ENCODE peak calls at places on chromosomes 3 and 15, in five cellular contexts. X, W, I, J and N are unnamed samples.

GRCh38 chr3:116037954-116038911 is 407.1 kb downstream of the LSAMP start:
- DNase-seq in W (no peak), I (no peak), X (no peak), J (no peak), N (no peak)

GRCh38 chr3:11155341-11156025 is 1.2 kb downstream of the HRH1 start:
- DNase-seq in J (peak), W (no peak), X (peak), I (no peak), N (no peak)

GRCh38 chr15:85642693-85643058 is 152.0 kb downstream of the KLHL25 start:
- DNase-seq in X (no peak), I (no peak), W (no peak), J (peak), N (no peak)

GRCh38 chr3:36868614-36869436 is 76.0 kb downstream of the TRANK1 start:
- DNase-seq in W (no peak), J (no peak), X (peak), I (no peak), N (no peak)

GRCh38 chr15:37824717-37825382 is 109.6 kb upstream of the TMCO5A start:
- DNase-seq in I (no peak), W (no peak), X (no peak), J (no peak), N (no peak)

GRCh38 chr3:188253800-188254452 is 100.0 kb downstream of the LPP start:
- DNase-seq in I (peak), X (no peak), J (no peak), W (no peak), N (no peak)

GRCh38 chr3:49869525-49870126 is at the start of gene CAMKV:
- DNase-seq in I (no peak), X (peak), W (peak), J (no peak), N (no peak)

GRCh38 chr15:69793783-69794451 is 303.8 kb downstream of the TLE3 start:
- DNase-seq in J (no peak), X (no peak), W (peak), I (no peak), N (peak)

GRCh38 chr3:37863949-37864822 is 2.5 kb downstream of the CTDSPL start:
- DNase-seq in X (peak), J (no peak), I (no peak), W (peak), N (no peak)

GRCh38 chr15:88705769-88706165 is 67.0 kb downstream of the ISG20 start:
- DNase-seq in X (no peak), J (peak), W (no peak), I (no peak), N (no peak)

GRCh38 chr15:69956417-69956816 is 141.3 kb downstream of the TLE3 start:
- DNase-seq in W (no peak), I (peak), X (no peak), J (no peak), N (peak)

GRCh38 chr15:64749167-64749566 is 26.2 kb downstream of the RBPMS2 start:
- DNase-seq in I (no peak), X (no peak), W (no peak), J (peak), N (no peak)

GRCh38 chr3:150278843-150279341 is 129.2 kb upstream of the TSC22D2 start:
- DNase-seq in I (no peak), X (peak), W (no peak), J (no peak), N (no peak)

GRCh38 chr3:162161595-162161994 is 665.0 kb downstream of the OTOL1 start:
- DNase-seq in W (no peak), X (no peak), I (no peak), J (no peak), N (no peak)

GRCh38 chr3:191499307-191500125 is 38.6 kb downstream of the PYDC2 start:
- DNase-seq in I (no peak), J (peak), X (peak), W (no peak), N (no peak)

GRCh38 chr15:88788036-88788435 is 15.2 kb upstream of the ACAN start:
- DNase-seq in I (no peak), W (no peak), X (no peak), J (no peak), N (peak)

GRCh38 chr3:88150371-88150770 is 612 bp downstream of the C3orf38 start:
- DNase-seq in W (no peak), X (no peak), I (no peak), J (no peak), N (no peak)

GRCh38 chr3:192917508-192918274 is at the start of gene MB21D2:
- DNase-seq in X (peak), J (peak), W (peak), I (peak), N (peak)

GRCh38 chr15:41772720-41773331 is 1.5 kb upstream of the MAPKBP1 start:
- DNase-seq in J (peak), I (peak), X (peak), W (no peak), N (no peak)

GRCh38 chr3:9316881-9317341 is 45.9 kb upstream of the THUMPD3 start:
- DNase-seq in J (peak), X (peak), I (no peak), W (no peak), N (no peak)

GRCh38 chr3:171680690-171681416 is 129.4 kb downstream of the PLD1 start:
- DNase-seq in I (no peak), X (no peak), W (no peak), J (no peak), N (no peak)

GRCh38 chr15:92053727-92054316 is 200.3 kb downstream of the SLCO3A1 start:
- DNase-seq in W (no peak), J (no peak), X (peak), I (no peak), N (no peak)

GRCh38 chr3:62376187-62376720 is 2.9 kb upstream of the FEZF2 start:
- DNase-seq in J (no peak), I (no peak), W (no peak), X (no peak), N (no peak)

GRCh38 chr15:51874751-51875644 is 45.5 kb downstream of the TMOD3 start:
- DNase-seq in I (no peak), J (peak), W (no peak), X (peak), N (no peak)

GRCh38 chr3:12194209-12194608 is 35.5 kb upstream of the TIMP4 start:
- DNase-seq in X (no peak), J (no peak), W (no peak), I (no peak), N (no peak)

GRCh38 chr3:131811481-131811880 is 223.3 kb downstream of the CPNE4 start:
- DNase-seq in W (no peak), X (no peak), I (no peak), J (no peak), N (no peak)

GRCh38 chr3:133457465-133458067 is 57.7 kb downstream of the BFSP2 start:
- DNase-seq in X (no peak), I (no peak), J (no peak), W (no peak), N (no peak)

GRCh38 chr3:175598740-175599139 is 739.6 kb downstream of the NAALADL2 start:
- DNase-seq in J (no peak), X (no peak), I (no peak), W (no peak), N (no peak)

GRCh38 chr3:8497582-8497981 is 4.0 kb upstream of the LMCD1 start:
- DNase-seq in J (no peak), X (no peak), W (no peak), I (no peak), N (no peak)

GRCh38 chr15:30985081-30985531 is 6.3 kb downstream of the MTMR10 start:
- DNase-seq in W (no peak), J (no peak), X (no peak), I (no peak), N (no peak)

GRCh38 chr3:179071161-179071568 is 444 bp downstream of the ZMAT3 start:
- DNase-seq in W (no peak), I (no peak), J (peak), X (peak), N (no peak)

GRCh38 chr3:175485436-175485835 is 626.3 kb downstream of the NAALADL2 start:
- DNase-seq in I (no peak), W (no peak), J (no peak), X (peak), N (no peak)

GRCh38 chr3:55481918-55482495 is 5.1 kb downstream of the WNT5A start:
- DNase-seq in X (peak), W (no peak), J (no peak), I (no peak), N (no peak)

GRCh38 chr15:40511472-40512133 is 40.8 kb downstream of the CHST14 start:
- DNase-seq in W (peak), J (peak), I (no peak), X (peak), N (no peak)

GRCh38 chr3:68880632-68881031 is 51.7 kb downstream of the TAFA4 start:
- DNase-seq in X (no peak), J (peak), W (no peak), I (no peak), N (no peak)
- TF ChIP-seq POLR2AphosphoS5 in X (no peak), J (peak), W (no peak), I (no peak), N (no peak)

DNA sequence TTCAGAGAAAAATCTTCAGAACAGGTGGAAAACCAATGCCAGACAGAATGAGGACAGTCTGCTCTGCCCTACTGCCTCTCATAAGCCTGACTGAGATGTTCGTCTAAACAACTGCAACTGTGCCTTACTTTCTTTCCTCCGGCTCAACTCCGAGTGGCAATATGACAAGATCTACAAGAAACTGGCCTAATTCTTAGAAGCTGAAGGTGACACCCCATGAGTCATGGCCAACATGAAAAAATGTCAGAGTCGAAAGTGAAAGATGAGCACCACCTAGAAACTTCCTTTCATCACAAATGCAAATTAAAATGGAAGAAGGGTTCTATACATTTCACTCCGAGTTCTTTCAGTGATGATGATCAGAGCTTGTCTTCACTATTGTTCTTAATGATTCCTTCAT is 12.9 kb downstream of the PCYT1A start:
- DNase-seq in I (no peak), X (no peak), J (no peak), W (no peak), N (no peak)
- TF ChIP-seq POLR2AphosphoS5 in I (no peak), X (no peak), J (no peak), W (no peak), N (peak)

GRCh38 chr15:90101969-90102890 is at the start of gene IDH2:
- DNase-seq in X (peak), J (peak), I (no peak), W (peak), N (no peak)

GRCh38 chr15:90106522-90107117 is 4.4 kb upstream of the IDH2 start:
- DNase-seq in J (peak), X (no peak), I (no peak), W (peak), N (no peak)

GRCh38 chr15:90103669-90104329 is 1.5 kb upstream of the IDH2 start:
- DNase-seq in X (no peak), I (no peak), W (peak), J (no peak), N (no peak)

GRCh38 chr15:90105521-90105920 is 3.3 kb upstream of the IDH2 start:
- DNase-seq in W (peak), I (no peak), X (no peak), J (no peak), N (no peak)

GRCh38 chr15:90104551-90104950 is 2.3 kb upstream of the IDH2 start:
- DNase-seq in J (peak), I (no peak), W (peak), X (no peak), N (no peak)
- TF ChIP-seq POLR2AphosphoS5 in J (no peak), I (no peak), W (no peak), X (no peak), N (no peak)

DNA sequence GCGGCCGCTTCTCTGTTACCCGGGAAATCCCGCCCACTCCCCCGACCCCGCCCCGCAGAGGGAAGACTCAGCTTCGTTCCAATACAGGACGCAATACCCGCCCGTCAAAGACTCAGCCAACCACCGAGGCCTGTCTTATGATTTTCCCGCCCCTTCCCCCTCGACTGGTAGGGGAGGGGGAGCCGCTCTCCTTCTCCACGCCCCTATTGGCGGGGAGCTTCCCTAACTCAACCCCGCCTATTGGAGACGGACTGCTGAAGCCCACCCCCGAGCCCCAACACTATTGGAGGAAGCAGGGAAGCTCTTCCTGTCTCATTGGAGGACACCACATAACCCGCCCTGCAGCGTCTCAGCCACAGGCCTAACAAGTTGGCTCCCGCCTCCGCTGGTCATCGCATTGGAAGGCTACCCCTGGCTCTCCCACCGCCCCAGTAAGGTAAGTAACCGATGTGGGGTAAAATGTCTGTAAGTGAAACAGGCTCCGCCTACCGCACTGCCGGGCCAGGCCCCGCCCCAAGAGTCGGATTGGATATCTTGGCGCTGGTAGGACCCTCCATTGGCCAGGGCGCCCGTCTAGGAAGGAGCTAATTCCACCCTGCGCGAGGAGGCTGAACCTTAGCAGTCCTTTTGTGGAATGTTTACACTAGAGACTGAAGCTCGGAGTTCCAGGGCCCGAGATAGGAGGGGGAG is at the start of gene SIN3A:
- DNase-seq in W (peak), I (peak), J (peak), X (peak), N (peak)
- TF ChIP-seq POLR2AphosphoS5 in W (peak), I (no peak), J (peak), X (no peak), N (peak)

GRCh38 chr15:78394981-78395619 is 42.9 kb upstream of the IREB2 start:
- DNase-seq in I (no peak), J (no peak), W (no peak), X (peak), N (no peak)

GRCh38 chr15:78398076-78398825 is 39.8 kb upstream of the IREB2 start:
- DNase-seq in W (no peak), X (no peak), I (no peak), J (no peak), N (no peak)

GRCh38 chr15:78396186-78396814 is 41.7 kb upstream of the IREB2 start:
- DNase-seq in I (no peak), J (no peak), W (no peak), X (no peak), N (no peak)

GRCh38 chr15:78397382-78397781 is 40.6 kb upstream of the IREB2 start:
- DNase-seq in J (no peak), I (no peak), W (no peak), X (no peak), N (no peak)

DNA sequence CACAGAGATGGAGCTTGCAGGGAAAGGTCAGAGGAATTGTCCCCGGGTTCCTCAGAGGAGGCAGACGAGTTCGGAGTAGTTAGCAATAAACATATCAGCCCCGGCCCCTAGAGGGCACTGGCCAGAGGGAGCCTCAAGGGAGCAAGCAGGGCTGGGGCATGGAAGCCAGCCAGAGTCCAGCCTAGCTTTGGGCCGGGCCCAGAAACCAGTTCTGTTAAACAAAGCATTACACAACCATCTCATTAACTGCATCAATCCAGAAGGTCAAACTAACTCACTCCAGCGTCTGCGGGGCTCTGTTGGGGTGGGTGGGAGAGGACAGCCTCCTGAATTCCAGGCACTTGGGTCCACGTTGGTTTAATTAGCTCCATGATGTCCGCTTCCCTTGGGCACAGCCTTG is 41.0 kb upstream of the IREB2 start:
- DNase-seq in I (no peak), W (no peak), J (peak), X (peak), N (no peak)
- TF ChIP-seq POLR2AphosphoS5 in I (no peak), W (no peak), J (no peak), X (no peak), N (no peak)

GRCh38 chr3:46670891-46671427 is 22.5 kb downstream of the ALS2CL start:
- DNase-seq in J (peak), I (no peak), W (peak), X (no peak), N (no peak)
- TF ChIP-seq POLR2AphosphoS5 in J (no peak), I (no peak), W (no peak), X (no peak), N (no peak)

GRCh38 chr3:155673411-155673810 is 71.5 kb downstream of the PLCH1 start:
- DNase-seq in J (no peak), W (no peak), X (no peak), I (no peak), N (no peak)

GRCh38 chr3:155675094-155675493 is 69.8 kb downstream of the PLCH1 start:
- DNase-seq in J (no peak), W (no peak), I (no peak), X (no peak), N (no peak)

GRCh38 chr3:155676252-155676981 is 68.5 kb downstream of the PLCH1 start:
- DNase-seq in W (no peak), J (no peak), I (no peak), X (peak), N (no peak)
- TF ChIP-seq POLR2AphosphoS5 in W (no peak), J (no peak), I (no peak), X (no peak), N (no peak)

DNA sequence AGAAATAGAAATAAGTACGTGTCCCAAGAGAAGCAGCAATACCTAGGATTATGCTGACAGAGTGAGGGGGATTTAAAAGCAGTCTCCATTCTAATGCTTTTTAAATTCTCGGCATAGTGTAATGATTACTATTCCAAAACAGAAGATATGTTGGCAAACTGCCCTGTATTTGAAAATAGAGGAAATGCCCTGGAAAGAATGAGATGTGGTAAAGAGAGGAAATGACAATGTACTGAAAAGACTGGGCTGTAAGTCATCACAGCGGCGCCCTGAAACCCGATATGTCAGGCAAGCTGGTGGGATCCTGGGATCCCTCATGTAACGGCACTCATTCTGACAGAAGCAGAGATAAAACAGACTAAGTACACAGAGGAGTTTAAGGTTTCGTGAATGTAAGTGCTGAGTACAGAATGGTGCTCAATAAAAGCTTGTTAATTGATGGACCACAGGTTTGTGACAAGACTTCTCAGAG is 91.2 kb downstream of the NFKBIZ start:
- DNase-seq in X (peak), W (peak), J (peak), I (no peak), N (no peak)
- TF ChIP-seq POLR2AphosphoS5 in X (no peak), W (peak), J (peak), I (peak), N (no peak)

DNA sequence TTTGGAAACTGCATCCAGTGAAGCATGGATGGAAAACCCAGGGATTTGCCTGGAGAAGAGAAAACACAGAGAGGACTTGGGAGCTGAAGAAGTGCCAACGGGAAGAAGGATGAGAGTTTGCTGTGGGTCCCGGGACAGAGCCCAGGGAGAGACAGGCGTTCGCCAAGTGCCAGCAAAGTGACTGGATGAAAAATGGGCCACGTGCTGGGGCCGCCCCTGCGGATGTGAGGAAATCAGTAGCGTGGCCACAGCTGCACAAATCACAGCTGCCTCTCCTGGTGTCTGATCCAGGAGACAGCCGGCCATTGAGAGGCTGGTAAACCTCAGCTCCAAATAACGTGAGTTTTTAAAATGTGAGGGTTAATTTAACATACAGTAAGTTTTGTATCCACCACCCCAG is 70.4 kb downstream of the HES1 start:
- DNase-seq in J (peak), X (no peak), I (peak), W (no peak), N (peak)
- TF ChIP-seq POLR2AphosphoS5 in J (peak), X (no peak), I (peak), W (peak), N (no peak)

DNA sequence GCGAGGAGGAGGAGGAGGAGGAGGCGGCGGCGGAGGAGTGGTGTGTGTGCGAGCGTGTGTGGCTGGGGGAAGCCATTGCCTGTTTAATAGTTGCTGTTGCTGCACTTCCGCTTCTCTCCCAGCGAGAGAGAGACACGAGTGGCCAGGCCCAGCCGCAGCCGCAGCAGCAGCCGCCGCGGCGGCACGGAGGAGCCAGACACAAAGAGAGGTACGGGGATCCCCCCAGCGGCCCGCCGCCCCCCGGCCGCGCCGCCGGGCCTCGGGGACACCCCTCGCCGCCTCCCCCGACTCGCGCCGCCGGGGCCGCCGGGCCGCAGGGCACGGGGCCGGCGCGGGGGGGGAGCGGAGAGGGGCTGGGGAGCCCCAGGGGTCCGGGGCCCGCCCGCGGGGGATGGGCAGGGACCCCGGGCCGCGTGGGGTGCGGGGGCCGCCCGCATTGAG is at the start of gene UBE2E1:
- DNase-seq in I (no peak), X (peak), W (peak), J (peak), N (no peak)
- TF ChIP-seq POLR2AphosphoS5 in I (peak), X (peak), W (peak), J (no peak), N (no peak)